ENCODE peak calls at places on chromosomes 3 and 15, in four cellular contexts. Q, F, L and R are unnamed samples.

GRCh38 chr15:84750583-84751092 is 2.2 kb downstream of the ZNF592 start:
- DNase-seq in Q (no peak), L (no peak), F (no peak), R (no peak)

GRCh38 chr15:43930079-43930478 is 103.3 kb downstream of the WDR76 start:
- DNase-seq in F (no peak), L (no peak), Q (no peak), R (no peak)

GRCh38 chr15:57251941-57252340 is 124.4 kb upstream of the CGNL1 start:
- DNase-seq in L (no peak), F (no peak), Q (no peak), R (no peak)

GRCh38 chr3:79405183-79405582 is 362.6 kb downstream of the ROBO1 start:
- DNase-seq in Q (no peak), L (no peak), F (peak), R (no peak)

GRCh38 chr3:128448491-128448890 is 18.2 kb downstream of the DNAJB8 start:
- DNase-seq in L (no peak), Q (no peak), F (no peak), R (no peak)

GRCh38 chr3:110576962-110577361 is 494.7 kb upstream of the NECTIN3 start:
- DNase-seq in F (no peak), Q (no peak), L (no peak), R (no peak)

GRCh38 chr3:182292586-182292985 is 500.7 kb upstream of the ATP11B start:
- DNase-seq in L (no peak), Q (no peak), F (no peak), R (no peak)

GRCh38 chr3:13217736-13218540 is 144.7 kb upstream of the IQSEC1 start:
- DNase-seq in F (peak), Q (no peak), L (no peak), R (no peak)

GRCh38 chr3:194586839-194587238 is 46.4 kb downstream of the TMEM44 start:
- DNase-seq in Q (no peak), F (no peak), L (no peak), R (no peak)

GRCh38 chr15:52681441-52681840 is 2.3 kb upstream of the ATOSA start:
- DNase-seq in F (no peak), L (no peak), Q (no peak), R (no peak)

GRCh38 chr3:64080839-64081630 is 57.7 kb upstream of the PSMD6 start:
- DNase-seq in F (no peak), L (no peak), Q (no peak), R (no peak)

GRCh38 chr3:87771338-87772059 is 287.3 kb downstream of the CGGBP1 start:
- DNase-seq in F (peak), L (peak), Q (peak), R (peak)

DNA sequence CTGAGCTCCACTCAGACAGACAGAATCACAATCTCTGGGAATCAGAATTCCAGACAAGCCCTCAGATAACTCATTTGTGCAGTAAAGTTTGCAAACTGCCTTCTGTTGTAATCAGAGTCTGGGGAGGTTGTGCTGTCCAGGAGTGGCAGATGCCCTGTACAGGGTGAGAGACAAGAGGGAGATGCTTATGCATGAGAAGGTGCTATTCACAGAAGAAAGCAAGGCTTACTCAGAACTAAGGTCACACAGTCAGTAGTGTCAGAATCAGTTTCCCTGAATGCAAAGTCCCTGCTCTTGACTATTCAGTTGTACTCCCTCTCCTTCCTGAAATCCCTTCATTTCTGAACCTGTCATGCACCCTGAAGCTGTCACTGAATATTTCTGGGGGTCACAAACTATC is 43.7 kb downstream of the SRPRB start:
- DNase-seq in L (no peak), F (no peak), Q (no peak), R (no peak)
- TF ChIP-seq SMC3 in L (no peak), F (no peak), Q (no peak), R (no peak)

GRCh38 chr3:48716982-48717746 is at the start of gene IP6K2:
- DNase-seq in Q (peak), F (peak), L (peak), R (peak)
- TF ChIP-seq POLR2AphosphoS5 in Q (peak), F (peak), L (peak), R (peak)

DNA sequence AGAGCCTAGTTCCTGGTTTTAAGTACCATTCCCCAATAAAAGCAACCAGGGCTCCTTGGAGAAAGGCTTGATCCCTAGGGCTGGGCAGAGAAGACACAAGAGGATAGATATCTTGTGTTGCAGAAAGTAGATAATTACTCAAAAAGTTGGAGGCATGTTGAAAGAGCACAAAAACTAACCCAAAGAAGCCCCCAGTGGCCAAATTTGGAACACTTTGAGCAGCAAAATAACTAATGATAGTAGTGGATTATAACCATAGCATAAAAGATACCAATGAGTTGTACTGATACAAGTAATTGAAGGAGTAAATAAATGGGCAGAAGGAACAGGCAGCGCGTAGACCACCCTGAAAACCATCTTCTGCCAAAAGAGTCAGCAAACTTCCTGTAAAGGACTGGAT is 12.0 kb downstream of the EXOSC7 start:
- DNase-seq in L (no peak), Q (no peak), F (no peak), R (peak)
- TF ChIP-seq SMC3 in L (no peak), Q (no peak), F (no peak), R (no peak)

DNA sequence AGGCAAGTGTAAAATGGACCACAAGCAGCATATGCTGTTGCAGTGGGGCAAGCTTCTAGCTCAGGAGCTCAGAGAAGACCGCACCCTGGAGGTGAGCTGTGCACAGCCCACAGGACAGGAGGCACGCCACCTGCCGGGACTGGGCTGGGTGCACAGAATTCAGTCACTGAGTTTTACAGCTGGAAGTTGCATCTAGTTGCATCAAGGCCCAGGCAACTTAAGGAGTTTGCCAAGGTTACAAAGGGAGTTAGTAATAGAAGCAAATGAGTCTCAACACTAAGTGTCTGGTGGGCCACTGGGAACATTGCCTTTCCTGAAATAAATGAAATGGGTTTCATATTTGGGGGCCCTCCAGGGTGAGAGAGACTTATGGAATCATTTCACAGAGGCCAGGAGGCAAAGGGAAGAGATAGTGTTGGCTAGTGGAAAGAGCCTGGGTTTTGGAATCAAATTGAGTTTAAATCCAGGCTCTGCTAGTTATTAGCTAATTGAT is 36.0 kb upstream of the TIMP4 start:
- DNase-seq in Q (peak), F (peak), L (no peak), R (no peak)
- TF ChIP-seq POLR2AphosphoS5 in Q (no peak), F (no peak), L (no peak), R (no peak)

GRCh38 chr15:40155270-40155910 is 5.5 kb upstream of the BUB1B start:
- DNase-seq in L (no peak), F (no peak), Q (no peak), R (no peak)
- TF ChIP-seq SMC3 in L (no peak), F (no peak), Q (no peak), R (no peak)

GRCh38 chr3:29503969-29504368 is 223.1 kb downstream of the RBMS3 start:
- DNase-seq in Q (no peak), L (no peak), F (no peak), R (no peak)
- TF ChIP-seq POLR2AphosphoS5 in Q (no peak), L (no peak), F (no peak), R (no peak)

DNA sequence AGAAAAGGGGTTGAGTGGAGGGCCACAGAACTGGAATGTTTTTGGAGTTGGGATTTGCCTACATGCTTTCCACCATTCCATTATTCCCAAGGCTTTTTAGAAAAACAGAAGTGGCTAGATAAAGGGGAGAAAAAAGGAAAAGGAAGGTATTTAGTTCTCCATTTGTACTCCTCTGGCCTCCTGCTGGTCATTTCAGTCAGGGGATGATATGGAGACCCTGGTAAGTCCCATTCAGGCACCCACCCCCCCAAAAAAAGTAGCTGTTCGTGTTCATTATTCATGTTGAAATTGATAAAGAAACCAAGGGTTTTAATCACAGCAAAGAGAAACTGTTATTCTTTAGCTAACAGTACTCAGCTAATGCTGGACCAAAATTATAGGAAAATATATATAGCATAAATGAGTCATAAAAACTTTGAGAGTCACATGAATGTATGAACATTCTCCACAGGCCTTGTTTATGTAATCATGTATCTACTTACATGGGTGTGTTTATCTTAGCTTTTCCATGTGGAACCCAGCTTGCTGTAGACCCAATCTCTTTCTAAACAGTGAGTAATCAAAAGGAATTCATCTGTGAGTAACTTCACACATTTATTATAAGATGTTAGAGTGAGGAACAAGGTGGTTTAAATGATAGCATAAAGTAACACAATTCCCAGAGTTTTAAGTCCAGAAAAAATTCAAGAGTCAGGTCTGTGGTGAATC is 167.2 kb downstream of the KCNMB2 start:
- DNase-seq in Q (peak), L (no peak), F (no peak), R (no peak)
- TF ChIP-seq SMC3 in Q (no peak), L (no peak), F (no peak), R (no peak)